ENCODE peak calls at places on chromosome 18, in four cellular contexts. One of them, this sample, is unnamed.

GRCh38 chr18:34626404-34627137 is 83.5 kb upstream of the DTNA start:
- DNase-seq in stomach: no peak
- DNase-seq in heart right ventricle: no peak
- DNase-seq in prostate gland: no peak
- DNase-seq in this sample: no peak

GRCh38 chr18:12299862-12300261 is 8.2 kb upstream of the TUBB6 start:
- DNase-seq in stomach: no peak
- DNase-seq in heart right ventricle: no peak
- DNase-seq in prostate gland: no peak
- DNase-seq in this sample: no peak

GRCh38 chr18:48345596-48345995 is 63.6 kb downstream of the ZBTB7C start:
- DNase-seq in stomach: peak
- DNase-seq in heart right ventricle: no peak
- DNase-seq in prostate gland: no peak
- DNase-seq in this sample: no peak

GRCh38 chr18:45639424-45639823 is 24.1 kb downstream of the SLC14A2 start:
- DNase-seq in stomach: no peak
- DNase-seq in heart right ventricle: no peak
- DNase-seq in prostate gland: no peak
- DNase-seq in this sample: no peak

GRCh38 chr18:36623681-36624080 is 205.1 kb downstream of the TPGS2 start:
- DNase-seq in stomach: no peak
- DNase-seq in heart right ventricle: no peak
- DNase-seq in prostate gland: no peak
- DNase-seq in this sample: no peak

GRCh38 chr18:12121175-12122095 is 27.8 kb downstream of the ANKRD62 start:
- DNase-seq in stomach: no peak
- DNase-seq in heart right ventricle: no peak
- DNase-seq in prostate gland: no peak
- DNase-seq in this sample: no peak

GRCh38 chr18:48913201-48913600 is 37.6 kb downstream of the SMAD7 start:
- DNase-seq in stomach: peak
- DNase-seq in heart right ventricle: no peak
- DNase-seq in prostate gland: no peak
- DNase-seq in this sample: no peak

GRCh38 chr18:10320848-10321247 is 133.6 kb upstream of the APCDD1 start:
- DNase-seq in stomach: no peak
- DNase-seq in heart right ventricle: no peak
- DNase-seq in prostate gland: no peak
- DNase-seq in this sample: no peak

GRCh38 chr18:56068030-56068671 is 480.2 kb upstream of the TCF4 start:
- DNase-seq in stomach: no peak
- DNase-seq in heart right ventricle: peak
- DNase-seq in prostate gland: no peak
- DNase-seq in this sample: no peak

GRCh38 chr18:923144-923543 is 18.5 kb downstream of the ADCYAP1 start:
- DNase-seq in stomach: no peak
- DNase-seq in heart right ventricle: no peak
- DNase-seq in prostate gland: no peak
- DNase-seq in this sample: no peak

GRCh38 chr18:57705861-57706590 is 84.4 kb upstream of the NARS1 start:
- DNase-seq in stomach: no peak
- DNase-seq in heart right ventricle: no peak
- DNase-seq in prostate gland: no peak
- DNase-seq in this sample: no peak

GRCh38 chr18:5197032-5197434 is at the start of gene AKAIN1:
- DNase-seq in stomach: no peak
- DNase-seq in heart right ventricle: peak
- DNase-seq in prostate gland: no peak
- DNase-seq in this sample: peak

GRCh38 chr18:41134426-41134825 is 820.6 kb upstream of the PIK3C3 start:
- DNase-seq in stomach: no peak
- DNase-seq in heart right ventricle: no peak
- DNase-seq in prostate gland: no peak
- DNase-seq in this sample: no peak

GRCh38 chr18:8685141-8685913 is 20.0 kb upstream of the MTCL1 start:
- DNase-seq in stomach: no peak
- DNase-seq in heart right ventricle: no peak
- DNase-seq in prostate gland: peak
- DNase-seq in this sample: no peak

GRCh38 chr18:3623769-3624545 is 174.0 kb downstream of the TGIF1 start:
- DNase-seq in stomach: peak
- DNase-seq in heart right ventricle: peak
- DNase-seq in prostate gland: peak
- DNase-seq in this sample: no peak

GRCh38 chr18:54766631-54767030 is 61.6 kb upstream of the RAB27B start:
- DNase-seq in stomach: no peak
- DNase-seq in heart right ventricle: no peak
- DNase-seq in prostate gland: no peak
- DNase-seq in this sample: no peak

GRCh38 chr18:12159446-12159845 is 65.8 kb downstream of the ANKRD62 start:
- DNase-seq in stomach: no peak
- DNase-seq in heart right ventricle: no peak
- DNase-seq in prostate gland: no peak
- DNase-seq in this sample: no peak

GRCh38 chr18:55732227-55733106 is 144.5 kb upstream of the TCF4 start:
- DNase-seq in stomach: no peak
- DNase-seq in heart right ventricle: no peak
- DNase-seq in prostate gland: no peak
- DNase-seq in this sample: no peak

GRCh38 chr18:37565985-37566478 is 434 bp upstream of the CELF4 start:
- DNase-seq in stomach: peak
- DNase-seq in heart right ventricle: peak
- DNase-seq in prostate gland: peak
- DNase-seq in this sample: peak

GRCh38 chr18:8705280-8705940 is at the start of gene MTCL1:
- DNase-seq in stomach: peak
- DNase-seq in heart right ventricle: peak
- DNase-seq in prostate gland: peak
- DNase-seq in this sample: peak

GRCh38 chr18:60656563-60656962 is 284.0 kb upstream of the MC4R start:
- DNase-seq in stomach: no peak
- DNase-seq in heart right ventricle: no peak
- DNase-seq in prostate gland: no peak
- DNase-seq in this sample: no peak

GRCh38 chr18:8658858-8659485 is 46.4 kb upstream of the MTCL1 start:
- DNase-seq in stomach: no peak
- DNase-seq in heart right ventricle: no peak
- DNase-seq in prostate gland: no peak
- DNase-seq in this sample: no peak

GRCh38 chr18:58606236-58606635 is 22.7 kb downstream of the ALPK2 start:
- DNase-seq in stomach: no peak
- DNase-seq in heart right ventricle: no peak
- DNase-seq in prostate gland: no peak
- DNase-seq in this sample: no peak

GRCh38 chr18:58535340-58536186 is 93.3 kb downstream of the ALPK2 start:
- DNase-seq in stomach: no peak
- DNase-seq in heart right ventricle: no peak
- DNase-seq in prostate gland: no peak
- DNase-seq in this sample: peak

GRCh38 chr18:2348003-2348402 is 223.3 kb downstream of the METTL4 start:
- DNase-seq in stomach: no peak
- DNase-seq in heart right ventricle: no peak
- DNase-seq in prostate gland: no peak
- DNase-seq in this sample: no peak

GRCh38 chr18:12318857-12319256 is 10.8 kb downstream of the TUBB6 start:
- DNase-seq in stomach: no peak
- DNase-seq in heart right ventricle: no peak
- DNase-seq in prostate gland: no peak
- DNase-seq in this sample: no peak

GRCh38 chr18:63762518-63762917 is 12.7 kb upstream of the SERPINB7 start:
- DNase-seq in stomach: no peak
- DNase-seq in heart right ventricle: no peak
- DNase-seq in prostate gland: no peak
- DNase-seq in this sample: no peak

GRCh38 chr18:67260841-67261240 is 255.7 kb downstream of the DSEL start:
- DNase-seq in stomach: no peak
- DNase-seq in heart right ventricle: no peak
- DNase-seq in prostate gland: no peak
- DNase-seq in this sample: no peak

GRCh38 chr18:78238404-78239089 is 741.1 kb upstream of the SALL3 start:
- DNase-seq in stomach: no peak
- DNase-seq in heart right ventricle: no peak
- DNase-seq in prostate gland: no peak
- DNase-seq in this sample: no peak

GRCh38 chr18:43774497-43774896 is 497.2 kb upstream of the SYT4 start:
- DNase-seq in stomach: no peak
- DNase-seq in heart right ventricle: no peak
- DNase-seq in prostate gland: no peak
- DNase-seq in this sample: no peak

GRCh38 chr18:43772907-43773306 is 495.6 kb upstream of the SYT4 start:
- DNase-seq in stomach: no peak
- DNase-seq in heart right ventricle: peak
- DNase-seq in prostate gland: no peak
- DNase-seq in this sample: no peak
- TF ChIP-seq CTCF in stomach: no peak
- TF ChIP-seq CTCF in heart right ventricle: peak
- TF ChIP-seq CTCF in prostate gland: no peak
- TF ChIP-seq CTCF in this sample: no peak

GRCh38 chr18:7459851-7460774 is 107.0 kb upstream of the PTPRM start:
- DNase-seq in stomach: no peak
- DNase-seq in heart right ventricle: no peak
- DNase-seq in prostate gland: no peak
- DNase-seq in this sample: no peak
- TF ChIP-seq CTCF in stomach: no peak
- TF ChIP-seq CTCF in heart right ventricle: no peak
- TF ChIP-seq CTCF in prostate gland: no peak
- TF ChIP-seq CTCF in this sample: no peak

GRCh38 chr18:80022613-80023012 is 11.6 kb upstream of the RBFA start:
- DNase-seq in stomach: no peak
- DNase-seq in heart right ventricle: no peak
- DNase-seq in prostate gland: no peak
- DNase-seq in this sample: no peak

GRCh38 chr18:80026363-80026762 is 7.9 kb upstream of the RBFA start:
- DNase-seq in stomach: no peak
- DNase-seq in heart right ventricle: no peak
- DNase-seq in prostate gland: no peak
- DNase-seq in this sample: no peak

GRCh38 chr18:80023173-80023572 is 11.1 kb upstream of the RBFA start:
- DNase-seq in stomach: no peak
- DNase-seq in heart right ventricle: no peak
- DNase-seq in prostate gland: no peak
- DNase-seq in this sample: no peak
- TF ChIP-seq CTCF in stomach: no peak
- TF ChIP-seq CTCF in heart right ventricle: no peak
- TF ChIP-seq CTCF in prostate gland: no peak
- TF ChIP-seq CTCF in this sample: peak

DNA sequence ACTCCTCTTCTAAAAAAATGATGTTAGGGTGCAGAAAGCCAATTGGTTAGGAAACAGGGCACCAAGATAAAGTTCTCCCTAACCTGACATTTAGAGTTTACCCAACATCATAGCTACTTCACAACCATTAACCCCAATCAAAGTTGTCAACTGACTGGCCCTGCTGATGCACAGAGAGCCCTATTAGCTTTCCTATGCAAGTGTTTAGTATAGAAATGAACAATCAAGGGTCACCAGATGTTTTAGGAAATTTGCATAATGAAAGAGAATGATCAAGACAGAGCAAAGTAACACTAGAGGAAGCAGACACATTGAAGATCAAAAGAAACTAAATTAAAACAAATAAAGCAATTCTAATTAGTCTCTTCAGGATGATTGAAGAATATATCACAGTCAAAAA is 64.2 kb upstream of the DCC start:
- DNase-seq in stomach: no peak
- DNase-seq in heart right ventricle: no peak
- DNase-seq in prostate gland: no peak
- DNase-seq in this sample: no peak
- TF ChIP-seq CTCF in stomach: no peak
- TF ChIP-seq CTCF in heart right ventricle: no peak
- TF ChIP-seq CTCF in prostate gland: no peak
- TF ChIP-seq CTCF in this sample: no peak

GRCh38 chr18:23842305-23842704 is 153.1 kb downstream of the LAMA3 start:
- DNase-seq in stomach: no peak
- DNase-seq in heart right ventricle: no peak
- DNase-seq in prostate gland: no peak
- DNase-seq in this sample: no peak

GRCh38 chr18:23838233-23838632 is 149.0 kb downstream of the LAMA3 start:
- DNase-seq in stomach: no peak
- DNase-seq in heart right ventricle: no peak
- DNase-seq in prostate gland: no peak
- DNase-seq in this sample: no peak

GRCh38 chr18:23837591-23837990 is 148.3 kb downstream of the LAMA3 start:
- DNase-seq in stomach: no peak
- DNase-seq in heart right ventricle: no peak
- DNase-seq in prostate gland: no peak
- DNase-seq in this sample: no peak

GRCh38 chr18:23835506-23835905 is 146.3 kb downstream of the LAMA3 start:
- DNase-seq in stomach: no peak
- DNase-seq in heart right ventricle: no peak
- DNase-seq in prostate gland: no peak
- DNase-seq in this sample: no peak

DNA sequence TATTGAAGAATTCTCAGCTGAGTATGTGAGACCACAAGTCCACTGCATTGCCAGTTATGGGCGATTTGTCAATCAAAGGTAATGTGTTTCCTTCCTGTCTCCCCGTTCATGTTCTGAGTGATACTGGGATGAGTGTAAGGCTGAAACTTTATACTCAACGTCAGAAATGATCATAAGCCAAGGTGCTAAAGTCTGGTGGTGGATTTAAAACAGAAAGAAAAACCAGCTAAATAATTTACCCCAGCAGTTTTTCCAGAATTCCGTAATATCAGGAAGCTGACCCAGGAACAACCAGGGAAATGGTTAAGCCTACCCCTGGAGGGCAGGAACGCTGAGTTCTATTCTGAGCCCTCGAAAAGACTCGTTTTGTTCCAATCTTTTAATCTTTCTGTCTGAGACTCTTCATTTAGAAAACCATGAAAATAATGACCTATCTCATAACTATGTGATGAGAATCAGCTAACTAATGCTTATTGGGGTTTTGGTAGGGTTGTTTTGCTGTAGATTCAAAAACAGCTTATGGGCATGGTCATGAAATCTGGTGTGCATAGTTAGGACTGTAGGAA is 149.6 kb downstream of the LAMA3 start:
- DNase-seq in stomach: no peak
- DNase-seq in heart right ventricle: no peak
- DNase-seq in prostate gland: no peak
- DNase-seq in this sample: no peak
- TF ChIP-seq CTCF in stomach: no peak
- TF ChIP-seq CTCF in heart right ventricle: no peak
- TF ChIP-seq CTCF in prostate gland: no peak
- TF ChIP-seq CTCF in this sample: no peak

This sample was measured in GM13976.